ENCODE peak calls at places on chromosomes 2 and 18, in seven cellular contexts. One of them, this sample, is unnamed.

GRCh38 chr18:59915606-59916005 is 15.8 kb downstream of the PMAIP1 start:
- DNase-seq in T-helper 1 cell: no peak
- DNase-seq in activated T-cell treated with anti-CD3 and anti-CD28 coated beads, Interleukin-2, amount 50 U/mL, for 48 hours: no peak
- DNase-seq in kidney: no peak
- DNase-seq in Peyer's patch: no peak
- DNase-seq in retinal pigment epithelial cell: no peak
- DNase-seq in type B pancreatic cell: no peak
- DNase-seq in this sample: peak

GRCh38 chr2:218896501-218897393 is 16.1 kb downstream of the WNT10A start:
- DNase-seq in type B pancreatic cell: peak
- DNase-seq in activated T-cell treated with anti-CD3 and anti-CD28 coated beads, Interleukin-2, amount 50 U/mL, for 48 hours: peak
- DNase-seq in T-helper 1 cell: peak
- DNase-seq in kidney: peak
- DNase-seq in retinal pigment epithelial cell: no peak
- DNase-seq in Peyer's patch: peak
- DNase-seq in this sample: peak

GRCh38 chr2:178863856-178864620 is 56.8 kb upstream of the TTN start:
- DNase-seq in activated T-cell treated with anti-CD3 and anti-CD28 coated beads, Interleukin-2, amount 50 U/mL, for 48 hours: no peak
- DNase-seq in kidney: peak
- DNase-seq in retinal pigment epithelial cell: no peak
- DNase-seq in type B pancreatic cell: no peak
- DNase-seq in T-helper 1 cell: no peak
- DNase-seq in Peyer's patch: no peak
- DNase-seq in this sample: peak

GRCh38 chr2:218311908-218312756 is 19.8 kb upstream of the TMBIM1 start:
- DNase-seq in kidney: no peak
- DNase-seq in retinal pigment epithelial cell: no peak
- DNase-seq in T-helper 1 cell: no peak
- DNase-seq in Peyer's patch: no peak
- DNase-seq in activated T-cell treated with anti-CD3 and anti-CD28 coated beads, Interleukin-2, amount 50 U/mL, for 48 hours: no peak
- DNase-seq in type B pancreatic cell: no peak
- DNase-seq in this sample: no peak

GRCh38 chr2:120237491-120237902 is 14.3 kb upstream of the TMEM185B start:
- DNase-seq in retinal pigment epithelial cell: no peak
- DNase-seq in T-helper 1 cell: no peak
- DNase-seq in Peyer's patch: no peak
- DNase-seq in activated T-cell treated with anti-CD3 and anti-CD28 coated beads, Interleukin-2, amount 50 U/mL, for 48 hours: no peak
- DNase-seq in type B pancreatic cell: no peak
- DNase-seq in kidney: peak
- DNase-seq in this sample: peak

GRCh38 chr18:14943486-14943885 is 195.5 kb downstream of the ANKRD30B start:
- DNase-seq in T-helper 1 cell: no peak
- DNase-seq in kidney: peak
- DNase-seq in activated T-cell treated with anti-CD3 and anti-CD28 coated beads, Interleukin-2, amount 50 U/mL, for 48 hours: no peak
- DNase-seq in retinal pigment epithelial cell: no peak
- DNase-seq in Peyer's patch: no peak
- DNase-seq in type B pancreatic cell: no peak
- DNase-seq in this sample: no peak

GRCh38 chr18:80034852-80035406 is 695 bp downstream of the RBFA start:
- DNase-seq in activated T-cell treated with anti-CD3 and anti-CD28 coated beads, Interleukin-2, amount 50 U/mL, for 48 hours: no peak
- DNase-seq in T-helper 1 cell: no peak
- DNase-seq in retinal pigment epithelial cell: no peak
- DNase-seq in type B pancreatic cell: no peak
- DNase-seq in kidney: no peak
- DNase-seq in Peyer's patch: no peak
- DNase-seq in this sample: no peak

GRCh38 chr2:141697035-141697434 is 433.8 kb downstream of the LRP1B start:
- DNase-seq in type B pancreatic cell: no peak
- DNase-seq in kidney: no peak
- DNase-seq in retinal pigment epithelial cell: no peak
- DNase-seq in T-helper 1 cell: no peak
- DNase-seq in Peyer's patch: no peak
- DNase-seq in activated T-cell treated with anti-CD3 and anti-CD28 coated beads, Interleukin-2, amount 50 U/mL, for 48 hours: no peak
- DNase-seq in this sample: no peak

GRCh38 chr18:25251127-25251526 is 100.8 kb downstream of the ZNF521 start:
- DNase-seq in Peyer's patch: no peak
- DNase-seq in T-helper 1 cell: no peak
- DNase-seq in kidney: no peak
- DNase-seq in type B pancreatic cell: no peak
- DNase-seq in retinal pigment epithelial cell: no peak
- DNase-seq in activated T-cell treated with anti-CD3 and anti-CD28 coated beads, Interleukin-2, amount 50 U/mL, for 48 hours: no peak
- DNase-seq in this sample: no peak

GRCh38 chr2:31138037-31138962 is at the start of gene GALNT14:
- DNase-seq in activated T-cell treated with anti-CD3 and anti-CD28 coated beads, Interleukin-2, amount 50 U/mL, for 48 hours: peak
- DNase-seq in T-helper 1 cell: no peak
- DNase-seq in Peyer's patch: peak
- DNase-seq in type B pancreatic cell: peak
- DNase-seq in kidney: peak
- DNase-seq in retinal pigment epithelial cell: peak
- DNase-seq in this sample: peak

GRCh38 chr2:133026536-133027177 is 356.7 kb upstream of the LYPD1 start:
- DNase-seq in kidney: no peak
- DNase-seq in T-helper 1 cell: no peak
- DNase-seq in Peyer's patch: no peak
- DNase-seq in retinal pigment epithelial cell: no peak
- DNase-seq in activated T-cell treated with anti-CD3 and anti-CD28 coated beads, Interleukin-2, amount 50 U/mL, for 48 hours: no peak
- DNase-seq in type B pancreatic cell: no peak
- DNase-seq in this sample: peak

GRCh38 chr2:160051374-160051800 is 11.0 kb downstream of the PLA2R1 start:
- DNase-seq in kidney: no peak
- DNase-seq in T-helper 1 cell: no peak
- DNase-seq in activated T-cell treated with anti-CD3 and anti-CD28 coated beads, Interleukin-2, amount 50 U/mL, for 48 hours: no peak
- DNase-seq in retinal pigment epithelial cell: no peak
- DNase-seq in Peyer's patch: no peak
- DNase-seq in type B pancreatic cell: no peak
- DNase-seq in this sample: no peak

GRCh38 chr2:120267348-120267747 is 14.7 kb downstream of the RALB start:
- DNase-seq in retinal pigment epithelial cell: no peak
- DNase-seq in kidney: no peak
- DNase-seq in type B pancreatic cell: no peak
- DNase-seq in activated T-cell treated with anti-CD3 and anti-CD28 coated beads, Interleukin-2, amount 50 U/mL, for 48 hours: peak
- DNase-seq in T-helper 1 cell: no peak
- DNase-seq in Peyer's patch: no peak
- DNase-seq in this sample: no peak

GRCh38 chr2:121710470-121711170 is 26.1 kb downstream of the NIFK start:
- DNase-seq in activated T-cell treated with anti-CD3 and anti-CD28 coated beads, Interleukin-2, amount 50 U/mL, for 48 hours: no peak
- DNase-seq in retinal pigment epithelial cell: no peak
- DNase-seq in T-helper 1 cell: no peak
- DNase-seq in type B pancreatic cell: no peak
- DNase-seq in kidney: no peak
- DNase-seq in Peyer's patch: no peak
- DNase-seq in this sample: no peak

GRCh38 chr2:6224267-6224666 is 532.1 kb downstream of the SOX11 start:
- DNase-seq in kidney: no peak
- DNase-seq in type B pancreatic cell: no peak
- DNase-seq in Peyer's patch: peak
- DNase-seq in activated T-cell treated with anti-CD3 and anti-CD28 coated beads, Interleukin-2, amount 50 U/mL, for 48 hours: no peak
- DNase-seq in T-helper 1 cell: no peak
- DNase-seq in retinal pigment epithelial cell: no peak
- DNase-seq in this sample: no peak

GRCh38 chr2:16126141-16126968 is 186.0 kb downstream of the MYCN start:
- DNase-seq in activated T-cell treated with anti-CD3 and anti-CD28 coated beads, Interleukin-2, amount 50 U/mL, for 48 hours: no peak
- DNase-seq in retinal pigment epithelial cell: no peak
- DNase-seq in T-helper 1 cell: no peak
- DNase-seq in Peyer's patch: no peak
- DNase-seq in type B pancreatic cell: no peak
- DNase-seq in kidney: no peak
- DNase-seq in this sample: peak

GRCh38 chr2:55154525-55155030 is 77.5 kb downstream of the CLHC1 start:
- DNase-seq in kidney: no peak
- DNase-seq in T-helper 1 cell: no peak
- DNase-seq in retinal pigment epithelial cell: no peak
- DNase-seq in Peyer's patch: no peak
- DNase-seq in activated T-cell treated with anti-CD3 and anti-CD28 coated beads, Interleukin-2, amount 50 U/mL, for 48 hours: no peak
- DNase-seq in type B pancreatic cell: no peak
- DNase-seq in this sample: peak

GRCh38 chr2:33395660-33396249 is 80.7 kb upstream of the RASGRP3 start:
- DNase-seq in T-helper 1 cell: no peak
- DNase-seq in retinal pigment epithelial cell: no peak
- DNase-seq in type B pancreatic cell: no peak
- DNase-seq in Peyer's patch: no peak
- DNase-seq in activated T-cell treated with anti-CD3 and anti-CD28 coated beads, Interleukin-2, amount 50 U/mL, for 48 hours: peak
- DNase-seq in kidney: no peak
- DNase-seq in this sample: peak

GRCh38 chr2:113182471-113183260 is 8.9 kb downstream of the PSD4 start:
- DNase-seq in T-helper 1 cell: no peak
- DNase-seq in type B pancreatic cell: no peak
- DNase-seq in kidney: peak
- DNase-seq in activated T-cell treated with anti-CD3 and anti-CD28 coated beads, Interleukin-2, amount 50 U/mL, for 48 hours: no peak
- DNase-seq in retinal pigment epithelial cell: no peak
- DNase-seq in Peyer's patch: no peak
- DNase-seq in this sample: no peak

GRCh38 chr2:84970956-84971798 is at the start of gene KCMF1:
- DNase-seq in T-helper 1 cell: peak
- DNase-seq in activated T-cell treated with anti-CD3 and anti-CD28 coated beads, Interleukin-2, amount 50 U/mL, for 48 hours: peak
- DNase-seq in retinal pigment epithelial cell: no peak
- DNase-seq in kidney: peak
- DNase-seq in type B pancreatic cell: peak
- DNase-seq in Peyer's patch: peak
- DNase-seq in this sample: peak

GRCh38 chr2:15058015-15058414 is 425.5 kb downstream of the LRATD1 start:
- DNase-seq in retinal pigment epithelial cell: no peak
- DNase-seq in T-helper 1 cell: no peak
- DNase-seq in Peyer's patch: no peak
- DNase-seq in type B pancreatic cell: no peak
- DNase-seq in kidney: no peak
- DNase-seq in activated T-cell treated with anti-CD3 and anti-CD28 coated beads, Interleukin-2, amount 50 U/mL, for 48 hours: peak
- DNase-seq in this sample: no peak

GRCh38 chr2:176412136-176412535 is 142.9 kb downstream of the MTX2 start:
- DNase-seq in kidney: no peak
- DNase-seq in type B pancreatic cell: no peak
- DNase-seq in Peyer's patch: no peak
- DNase-seq in activated T-cell treated with anti-CD3 and anti-CD28 coated beads, Interleukin-2, amount 50 U/mL, for 48 hours: no peak
- DNase-seq in retinal pigment epithelial cell: no peak
- DNase-seq in T-helper 1 cell: no peak
- DNase-seq in this sample: no peak

GRCh38 chr2:8198776-8199382 is 483.0 kb upstream of the ID2 start:
- DNase-seq in retinal pigment epithelial cell: no peak
- DNase-seq in type B pancreatic cell: no peak
- DNase-seq in T-helper 1 cell: no peak
- DNase-seq in activated T-cell treated with anti-CD3 and anti-CD28 coated beads, Interleukin-2, amount 50 U/mL, for 48 hours: no peak
- DNase-seq in Peyer's patch: no peak
- DNase-seq in kidney: no peak
- DNase-seq in this sample: no peak

GRCh38 chr2:240503848-240504247 is 53.9 kb downstream of the ANKMY1 start:
- DNase-seq in type B pancreatic cell: peak
- DNase-seq in kidney: peak
- DNase-seq in Peyer's patch: no peak
- DNase-seq in retinal pigment epithelial cell: no peak
- DNase-seq in T-helper 1 cell: no peak
- DNase-seq in activated T-cell treated with anti-CD3 and anti-CD28 coated beads, Interleukin-2, amount 50 U/mL, for 48 hours: no peak
- DNase-seq in this sample: no peak

GRCh38 chr18:29321561-29321960 is 1144.6 kb upstream of the CDH2 start:
- DNase-seq in type B pancreatic cell: no peak
- DNase-seq in retinal pigment epithelial cell: no peak
- DNase-seq in activated T-cell treated with anti-CD3 and anti-CD28 coated beads, Interleukin-2, amount 50 U/mL, for 48 hours: no peak
- DNase-seq in T-helper 1 cell: no peak
- DNase-seq in kidney: no peak
- DNase-seq in Peyer's patch: no peak
- DNase-seq in this sample: peak

GRCh38 chr2:180573951-180574350 is 406.5 kb upstream of the UBE2E3 start:
- DNase-seq in type B pancreatic cell: no peak
- DNase-seq in T-helper 1 cell: no peak
- DNase-seq in Peyer's patch: no peak
- DNase-seq in activated T-cell treated with anti-CD3 and anti-CD28 coated beads, Interleukin-2, amount 50 U/mL, for 48 hours: no peak
- DNase-seq in retinal pigment epithelial cell: peak
- DNase-seq in kidney: no peak
- DNase-seq in this sample: peak

GRCh38 chr2:71880846-71881610 is 266.6 kb downstream of the CYP26B1 start:
- DNase-seq in kidney: peak
- DNase-seq in activated T-cell treated with anti-CD3 and anti-CD28 coated beads, Interleukin-2, amount 50 U/mL, for 48 hours: no peak
- DNase-seq in type B pancreatic cell: no peak
- DNase-seq in Peyer's patch: peak
- DNase-seq in T-helper 1 cell: no peak
- DNase-seq in retinal pigment epithelial cell: no peak
- DNase-seq in this sample: peak

GRCh38 chr2:10407841-10408648 is 40.1 kb downstream of the ODC1 start:
- DNase-seq in Peyer's patch: peak
- DNase-seq in T-helper 1 cell: no peak
- DNase-seq in activated T-cell treated with anti-CD3 and anti-CD28 coated beads, Interleukin-2, amount 50 U/mL, for 48 hours: peak
- DNase-seq in retinal pigment epithelial cell: peak
- DNase-seq in kidney: peak
- DNase-seq in type B pancreatic cell: no peak
- DNase-seq in this sample: peak

GRCh38 chr18:37330173-37330572 is 235.4 kb downstream of the CELF4 start:
- DNase-seq in kidney: no peak
- DNase-seq in T-helper 1 cell: no peak
- DNase-seq in Peyer's patch: no peak
- DNase-seq in retinal pigment epithelial cell: no peak
- DNase-seq in type B pancreatic cell: no peak
- DNase-seq in activated T-cell treated with anti-CD3 and anti-CD28 coated beads, Interleukin-2, amount 50 U/mL, for 48 hours: no peak
- DNase-seq in this sample: no peak

GRCh38 chr2:183919926-183920325 is 678.4 kb upstream of the ZNF804A start:
- DNase-seq in kidney: no peak
- DNase-seq in retinal pigment epithelial cell: no peak
- DNase-seq in activated T-cell treated with anti-CD3 and anti-CD28 coated beads, Interleukin-2, amount 50 U/mL, for 48 hours: no peak
- DNase-seq in Peyer's patch: no peak
- DNase-seq in type B pancreatic cell: no peak
- DNase-seq in T-helper 1 cell: no peak
- DNase-seq in this sample: no peak

GRCh38 chr18:25136416-25137132 is 215.4 kb downstream of the ZNF521 start:
- DNase-seq in type B pancreatic cell: no peak
- DNase-seq in Peyer's patch: no peak
- DNase-seq in kidney: no peak
- DNase-seq in retinal pigment epithelial cell: no peak
- DNase-seq in T-helper 1 cell: no peak
- DNase-seq in activated T-cell treated with anti-CD3 and anti-CD28 coated beads, Interleukin-2, amount 50 U/mL, for 48 hours: no peak
- DNase-seq in this sample: peak

GRCh38 chr18:44823286-44823685 is 142.6 kb downstream of the SETBP1 start:
- DNase-seq in activated T-cell treated with anti-CD3 and anti-CD28 coated beads, Interleukin-2, amount 50 U/mL, for 48 hours: no peak
- DNase-seq in retinal pigment epithelial cell: no peak
- DNase-seq in type B pancreatic cell: no peak
- DNase-seq in T-helper 1 cell: no peak
- DNase-seq in Peyer's patch: no peak
- DNase-seq in kidney: no peak
- DNase-seq in this sample: no peak

GRCh38 chr2:66577331-66578041 is 142.6 kb downstream of the MEIS1 start:
- DNase-seq in Peyer's patch: no peak
- DNase-seq in T-helper 1 cell: no peak
- DNase-seq in retinal pigment epithelial cell: no peak
- DNase-seq in kidney: peak
- DNase-seq in activated T-cell treated with anti-CD3 and anti-CD28 coated beads, Interleukin-2, amount 50 U/mL, for 48 hours: no peak
- DNase-seq in type B pancreatic cell: no peak
- DNase-seq in this sample: no peak

GRCh38 chr2:196399736-196400691 is 228.6 kb upstream of the STK17B start:
- DNase-seq in T-helper 1 cell: no peak
- DNase-seq in kidney: no peak
- DNase-seq in type B pancreatic cell: no peak
- DNase-seq in activated T-cell treated with anti-CD3 and anti-CD28 coated beads, Interleukin-2, amount 50 U/mL, for 48 hours: no peak
- DNase-seq in Peyer's patch: no peak
- DNase-seq in retinal pigment epithelial cell: peak
- DNase-seq in this sample: peak

GRCh38 chr2:70947556-70948184 is 12.0 kb downstream of the ATP6V1B1 start:
- DNase-seq in T-helper 1 cell: no peak
- DNase-seq in activated T-cell treated with anti-CD3 and anti-CD28 coated beads, Interleukin-2, amount 50 U/mL, for 48 hours: peak
- DNase-seq in type B pancreatic cell: peak
- DNase-seq in kidney: no peak
- DNase-seq in Peyer's patch: no peak
- DNase-seq in retinal pigment epithelial cell: peak
- DNase-seq in this sample: peak

GRCh38 chr2:210730672-210731071 is 174.3 kb downstream of the CPS1 start:
- DNase-seq in retinal pigment epithelial cell: no peak
- DNase-seq in activated T-cell treated with anti-CD3 and anti-CD28 coated beads, Interleukin-2, amount 50 U/mL, for 48 hours: no peak
- DNase-seq in kidney: no peak
- DNase-seq in T-helper 1 cell: no peak
- DNase-seq in type B pancreatic cell: no peak
- DNase-seq in Peyer's patch: no peak
- DNase-seq in this sample: no peak

GRCh38 chr2:174965992-174966789 is 39.0 kb downstream of the CHN1 start:
- DNase-seq in activated T-cell treated with anti-CD3 and anti-CD28 coated beads, Interleukin-2, amount 50 U/mL, for 48 hours: no peak
- DNase-seq in retinal pigment epithelial cell: peak
- DNase-seq in T-helper 1 cell: no peak
- DNase-seq in Peyer's patch: no peak
- DNase-seq in kidney: no peak
- DNase-seq in type B pancreatic cell: no peak
- DNase-seq in this sample: no peak

GRCh38 chr2:9428965-9429577 is 5.6 kb downstream of the CPSF3 start:
- DNase-seq in activated T-cell treated with anti-CD3 and anti-CD28 coated beads, Interleukin-2, amount 50 U/mL, for 48 hours: no peak
- DNase-seq in type B pancreatic cell: no peak
- DNase-seq in T-helper 1 cell: no peak
- DNase-seq in Peyer's patch: no peak
- DNase-seq in retinal pigment epithelial cell: no peak
- DNase-seq in kidney: no peak
- DNase-seq in this sample: no peak

This sample was measured in epithelial cell of esophagus.